ENCODE peak calls at places on chromosomes 13 and 19, in six cellular contexts. C, H, G, X, R and J are unnamed samples.

GRCh38 chr13:99273128-99273527 is 14.9 kb upstream of the GPR18 start:
- DNase-seq in C (no peak), H (no peak), G (no peak), X (no peak), R (no peak), J (no peak)

GRCh38 chr19:47511128-47511517 is 3.7 kb downstream of the NAPA start:
- DNase-seq in C (no peak), H (no peak), G (no peak), X (no peak), R (no peak), J (no peak)

GRCh38 chr19:1408300-1409203 is 1.2 kb downstream of the DAZAP1 start:
- DNase-seq in C (peak; percentile 60), H (peak; percentile 70), G (peak; percentile 36), X (peak; percentile 32), R (no peak), J (peak; percentile 57)

GRCh38 chr19:3690551-3691371 is 9.5 kb downstream of the PIP5K1C start:
- DNase-seq in C (no peak), H (no peak), G (no peak), X (no peak), R (no peak), J (no peak)

GRCh38 chr19:14135355-14135754 is 1.0 kb downstream of the ASF1B start:
- DNase-seq in C (no peak), H (no peak), G (no peak), X (no peak), R (no peak), J (no peak)

GRCh38 chr13:93422980-93423554 is 196.5 kb downstream of the GPC6 start:
- DNase-seq in C (no peak), H (no peak), G (no peak), X (no peak), R (no peak), J (no peak)

GRCh38 chr13:44840131-44840530 is 149.1 kb downstream of the NUFIP1 start:
- DNase-seq in C (no peak), H (peak; percentile 76), G (no peak), X (no peak), R (no peak), J (no peak)

GRCh38 chr19:18460313-18460712 is 22.4 kb upstream of the ISYNA1 start:
- DNase-seq in C (peak; percentile 64), H (peak; percentile 78), G (peak; percentile 68), X (no peak), R (no peak), J (no peak)

GRCh38 chr19:16262618-16263017 is 62.0 kb upstream of the KLF2 start:
- DNase-seq in C (no peak), H (no peak), G (no peak), X (no peak), R (no peak), J (no peak)

GRCh38 chr19:34994643-34995471 is 5.3 kb upstream of the GRAMD1A start:
- DNase-seq in C (peak; percentile 58), H (no peak), G (no peak), X (no peak), R (no peak), J (no peak)

GRCh38 chr19:46426506-46427162 is 2.1 kb downstream of the PNMA8C start:
- DNase-seq in C (peak; percentile 79), H (peak; percentile 83), G (peak; percentile 51), X (peak; percentile 81), R (peak; percentile 84), J (no peak)

GRCh38 chr19:48967346-48968178 is 2.5 kb downstream of the FTL start:
- DNase-seq in C (peak; percentile 60), H (peak; percentile 68), G (peak; percentile 42), X (peak; percentile 32), R (peak; percentile 76), J (no peak)

GRCh38 chr13:77207943-77208342 is 119.0 kb downstream of the MYCBP2 start:
- DNase-seq in C (no peak), H (peak; percentile 91), G (peak; percentile 91), X (no peak), R (no peak), J (no peak)

GRCh38 chr13:40084934-40085333 is 429.5 kb downstream of the COG6 start:
- DNase-seq in C (no peak), H (no peak), G (no peak), X (no peak), R (no peak), J (no peak)

GRCh38 chr19:46704379-46705076 is 12.4 kb downstream of the PRKD2 start:
- DNase-seq in C (peak; percentile 77), H (peak; percentile 60), G (no peak), X (peak; percentile 27), R (no peak), J (peak; percentile 97)

GRCh38 chr13:25324100-25324499 is 22.7 kb downstream of the NUP58 start:
- DNase-seq in C (no peak), H (no peak), G (no peak), X (no peak), R (no peak), J (no peak)

GRCh38 chr13:91406619-91407018 is 8.2 kb downstream of the GPC5 start:
- DNase-seq in C (no peak), H (peak; percentile 48), G (peak; percentile 21), X (peak; percentile 54), R (peak; percentile 45), J (peak; percentile 45)

GRCh38 chr13:114142640-114143490 is 10.4 kb upstream of the RASA3 start:
- DNase-seq in C (peak; percentile 35), H (peak; percentile 22), G (no peak), X (no peak), R (no peak), J (peak; percentile 71)

GRCh38 chr13:36345438-36346221 is 564 bp downstream of the SPART start:
- DNase-seq in C (peak; percentile 81), H (peak; percentile 89), G (peak; percentile 86), X (peak; percentile 85), R (peak; percentile 79), J (peak; percentile 41)

GRCh38 chr13:41458939-41459753 is 1.8 kb downstream of the RGCC start:
- DNase-seq in C (peak; percentile 44), H (peak; percentile 41), G (no peak), X (peak; percentile 35), R (no peak), J (peak; percentile 75)

GRCh38 chr13:78147905-78148304 is 229.3 kb upstream of the EDNRB start:
- DNase-seq in C (no peak), H (peak; percentile 89), G (peak; percentile 89), X (peak; percentile 76), R (no peak), J (no peak)

GRCh38 chr13:21580736-21581135 is 23.2 kb downstream of the MICU2 start:
- DNase-seq in C (no peak), H (no peak), G (no peak), X (no peak), R (no peak), J (no peak)

GRCh38 chr19:2089001-2089711 is 7.0 kb downstream of the MOB3A start:
- DNase-seq in C (no peak), H (peak; percentile 69), G (peak; percentile 21), X (no peak), R (no peak), J (no peak)

GRCh38 chr19:16435999-16436650 is 35.6 kb downstream of the EPS15L1 start:
- DNase-seq in C (no peak), H (no peak), G (peak; percentile 46), X (no peak), R (peak; percentile 56), J (no peak)

GRCh38 chr19:41999071-41999877 is 5.2 kb upstream of the ATP1A3 start:
- DNase-seq in C (no peak), H (no peak), G (no peak), X (no peak), R (no peak), J (no peak)

GRCh38 chr13:95842898-95843297 is 166.0 kb downstream of the DNAJC3 start:
- DNase-seq in C (no peak), H (no peak), G (no peak), X (no peak), R (no peak), J (no peak)

GRCh38 chr19:43105496-43105895 is 23.0 kb upstream of the PSG2 start:
- DNase-seq in C (no peak), H (no peak), G (peak; percentile 23), X (no peak), R (no peak), J (no peak)